ENCODE peak calls at places on chromosomes 6 and 20, in ten cellular contexts. W is adrenal gland, R is breast epithelium, J is heart left ventricle, U is GM12891, T is Peyer's patch, P is ovary, Z is HepG2, B is sigmoid colon, H is IMR-90. Q is an unnamed sample.

GRCh38 chr6:39430968-39431523 is 108.5 kb upstream of the KCNK16 start:
- DNase-seq in W (no peak), R (peak), J (peak), U (no peak), T (peak), P (peak), Z (no peak), B (peak), H (no peak), Q (peak)

GRCh38 chr6:85594197-85594930 is 706 bp upstream of the SNX14 start:
- DNase-seq in W (peak), R (no peak), J (no peak), U (no peak), T (no peak), P (no peak), Z (no peak), B (no peak), H (peak), Q (peak)

GRCh38 chr6:155333414-155333813 is 19.1 kb upstream of the TFB1M start:
- DNase-seq in W (no peak), R (no peak), J (no peak), U (no peak), T (no peak), P (no peak), Z (no peak), B (no peak), H (no peak), Q (no peak)

GRCh38 chr20:34689486-34689885 is 12.6 kb upstream of the PIGU start:
- DNase-seq in W (no peak), R (no peak), J (no peak), U (no peak), T (no peak), P (no peak), Z (no peak), B (no peak), H (no peak), Q (peak)

GRCh38 chr6:16437095-16437494 is 198.7 kb downstream of the GMPR start:
- DNase-seq in W (no peak), R (no peak), J (no peak), U (no peak), T (no peak), P (no peak), Z (no peak), B (no peak), H (no peak), Q (no peak)

GRCh38 chr6:125853740-125854139 is 63.0 kb downstream of the NCOA7 start:
- DNase-seq in W (no peak), R (no peak), J (no peak), U (no peak), T (no peak), P (no peak), Z (no peak), B (no peak), H (no peak), Q (no peak)

GRCh38 chr20:1808101-1808500 is 87.1 kb upstream of the SIRPA start:
- DNase-seq in W (no peak), R (no peak), J (no peak), U (no peak), T (no peak), P (no peak), Z (no peak), B (no peak), H (no peak), Q (no peak)

GRCh38 chr6:141152951-141153350 is 979.8 kb upstream of the GJE1 start:
- DNase-seq in W (no peak), R (no peak), J (no peak), U (no peak), T (no peak), P (no peak), Z (no peak), B (no peak), H (no peak), Q (no peak)

GRCh38 chr6:84522135-84522535 is 242.3 kb downstream of the TBX18 start:
- DNase-seq in W (peak), R (no peak), J (no peak), U (no peak), T (no peak), P (no peak), Z (no peak), B (no peak), H (peak), Q (peak)

GRCh38 chr6:36118550-36119107 is 11.7 kb upstream of the MAPK13 start:
- DNase-seq in W (peak), R (peak), J (no peak), U (no peak), T (peak), P (no peak), Z (peak), B (peak), H (no peak), Q (no peak)

GRCh38 chr6:11482616-11483015 is 54.9 kb upstream of the TMEM170B start:
- DNase-seq in W (no peak), R (no peak), J (no peak), U (no peak), T (no peak), P (no peak), Z (no peak), B (no peak), H (no peak), Q (no peak)

GRCh38 chr6:161135695-161136591 is 137.9 kb downstream of the AGPAT4 start:
- DNase-seq in W (no peak), R (no peak), J (no peak), U (no peak), T (no peak), P (no peak), Z (peak), B (no peak), H (no peak), Q (no peak)

GRCh38 chr20:22438346-22438745 is 146.0 kb downstream of the FOXA2 start:
- DNase-seq in W (no peak), R (no peak), J (no peak), U (no peak), T (no peak), P (no peak), Z (no peak), B (no peak), H (no peak), Q (no peak)

GRCh38 chr6:166333172-166333995 is 9.0 kb downstream of the SFT2D1 start:
- DNase-seq in W (no peak), R (no peak), J (no peak), U (peak), T (no peak), P (no peak), Z (no peak), B (no peak), H (no peak), Q (no peak)

GRCh38 chr6:128495536-128496333 is 24.7 kb downstream of the PTPRK start:
- DNase-seq in W (no peak), R (no peak), J (no peak), U (no peak), T (no peak), P (no peak), Z (peak), B (no peak), H (no peak), Q (no peak)

GRCh38 chr6:37906121-37906520 is 86.6 kb downstream of the ZFAND3 start:
- DNase-seq in W (no peak), R (no peak), J (no peak), U (no peak), T (no peak), P (no peak), Z (no peak), B (no peak), H (peak), Q (no peak)

GRCh38 chr6:142883011-142883410 is 62.0 kb downstream of the HIVEP2 start:
- DNase-seq in W (no peak), R (no peak), J (no peak), U (no peak), T (no peak), P (no peak), Z (no peak), B (no peak), H (peak), Q (no peak)

GRCh38 chr20:2314759-2315439 is 19.1 kb downstream of the TGM3 start:
- DNase-seq in W (peak), R (no peak), J (peak), U (no peak), T (peak), P (no peak), Z (no peak), B (peak), H (peak), Q (peak)

GRCh38 chr6:114375803-114376202 is 33.0 kb upstream of the HS3ST5 start:
- DNase-seq in W (no peak), R (no peak), J (no peak), U (no peak), T (no peak), P (no peak), Z (no peak), B (no peak), H (no peak), Q (no peak)

GRCh38 chr20:21583486-21584168 is 69.8 kb upstream of the NKX2-2 start:
- DNase-seq in W (no peak), R (no peak), J (no peak), U (no peak), T (no peak), P (no peak), Z (no peak), B (no peak), H (no peak), Q (no peak)

GRCh38 chr6:34146801-34147592 is 1.1 kb upstream of the GRM4 start:
- DNase-seq in W (no peak), R (no peak), J (peak), U (no peak), T (no peak), P (no peak), Z (no peak), B (peak), H (peak), Q (no peak)

GRCh38 chr6:36642913-36643817 is 35.3 kb upstream of the CDKN1A start:
- DNase-seq in W (peak), R (peak), J (peak), U (no peak), T (peak), P (peak), Z (peak), B (peak), H (peak), Q (peak)

GRCh38 chr20:44610313-44610965 is 28.1 kb downstream of the PKIG start:
- DNase-seq in W (no peak), R (no peak), J (no peak), U (no peak), T (no peak), P (no peak), Z (no peak), B (peak), H (no peak), Q (no peak)

GRCh38 chr20:44540834-44541233 is 19.0 kb upstream of the SERINC3 start:
- DNase-seq in W (no peak), R (no peak), J (no peak), U (no peak), T (no peak), P (no peak), Z (no peak), B (no peak), H (peak), Q (peak)

GRCh38 chr6:147194652-147195403 is 9.4 kb upstream of the STXBP5 start:
- DNase-seq in W (no peak), R (no peak), J (no peak), U (no peak), T (no peak), P (no peak), Z (no peak), B (no peak), H (peak), Q (no peak)

GRCh38 chr6:28747631-28748157 is 176.1 kb downstream of the TRIM27 start:
- DNase-seq in W (no peak), R (no peak), J (no peak), U (no peak), T (no peak), P (no peak), Z (peak), B (no peak), H (peak), Q (no peak)

GRCh38 chr6:19837511-19838441 is 606 bp downstream of the ID4 start:
- DNase-seq in W (no peak), R (peak), J (peak), U (no peak), T (no peak), P (peak), Z (peak), B (peak), H (peak), Q (no peak)

GRCh38 chr20:32108814-32109391 is 611 bp upstream of the TM9SF4 start:
- DNase-seq in W (no peak), R (no peak), J (no peak), U (no peak), T (no peak), P (no peak), Z (no peak), B (no peak), H (no peak), Q (no peak)

GRCh38 chr6:128117916-128118315 is 217.1 kb upstream of the THEMIS start:
- DNase-seq in W (no peak), R (no peak), J (no peak), U (no peak), T (no peak), P (no peak), Z (no peak), B (no peak), H (no peak), Q (no peak)

GRCh38 chr6:156955494-156956183 is 178.5 kb downstream of the ARID1B start:
- DNase-seq in W (peak), R (peak), J (peak), U (no peak), T (no peak), P (no peak), Z (no peak), B (peak), H (no peak), Q (no peak)

GRCh38 chr6:31825553-31825952 is 2.0 kb upstream of the HSPA1B start:
- DNase-seq in W (no peak), R (no peak), J (no peak), U (no peak), T (no peak), P (no peak), Z (no peak), B (no peak), H (no peak), Q (no peak)

GRCh38 chr20:20476504-20476903 is 108.6 kb downstream of the INSM1 start:
- DNase-seq in W (no peak), R (no peak), J (no peak), U (no peak), T (no peak), P (no peak), Z (no peak), B (no peak), H (no peak), Q (no peak)
- TF ChIP-seq POLR2A in W (no peak), R (no peak), J (no peak), U (no peak), T (no peak), P (no peak), Z (no peak), B (no peak), H (no peak), Q (no peak)

GRCh38 chr6:41920921-41921711 is at the start of the genes BYSL and MED20:
- DNase-seq in W (peak), R (peak), J (peak), U (peak), T (peak), P (peak), Z (peak), B (peak), H (peak), Q (peak)
- TF ChIP-seq POLR2A in W (peak), R (peak), J (no peak), U (peak), T (peak), P (peak), Z (peak), B (peak), H (peak), Q (peak)

GRCh38 chr20:45826381-45827019 is 612 bp downstream of the TNNC2 start:
- DNase-seq in W (peak), R (no peak), J (peak), U (no peak), T (no peak), P (peak), Z (no peak), B (no peak), H (peak), Q (no peak)
- TF ChIP-seq POLR2A in W (no peak), R (no peak), J (no peak), U (no peak), T (no peak), P (no peak), Z (no peak), B (no peak), H (no peak), Q (no peak)

GRCh38 chr6:25142506-25142905 is 136.7 kb upstream of the CARMIL1 start:
- DNase-seq in W (no peak), R (no peak), J (no peak), U (no peak), T (no peak), P (no peak), Z (no peak), B (no peak), H (no peak), Q (no peak)

GRCh38 chr6:25137497-25137896 is 141.7 kb upstream of the CARMIL1 start:
- DNase-seq in W (no peak), R (no peak), J (no peak), U (no peak), T (no peak), P (no peak), Z (no peak), B (no peak), H (no peak), Q (no peak)

GRCh38 chr6:25136879-25137278 is 142.3 kb upstream of the CARMIL1 start:
- DNase-seq in W (peak), R (no peak), J (peak), U (no peak), T (no peak), P (no peak), Z (no peak), B (no peak), H (no peak), Q (no peak)

GRCh38 chr6:25138697-25139051 is 140.5 kb upstream of the CARMIL1 start:
- DNase-seq in W (no peak), R (no peak), J (no peak), U (no peak), T (no peak), P (no peak), Z (no peak), B (no peak), H (peak), Q (no peak)

GRCh38 chr6:25138024-25138696 is 141.0 kb upstream of the CARMIL1 start:
- DNase-seq in W (peak), R (peak), J (peak), U (no peak), T (peak), P (peak), Z (no peak), B (peak), H (peak), Q (peak)
- TF ChIP-seq POLR2A in W (peak), R (peak), J (no peak), U (peak), T (peak), P (peak), Z (no peak), B (peak), H (no peak), Q (peak)

GRCh38 chr20:51803157-51803854 is 985 bp upstream of the SALL4 start:
- DNase-seq in W (no peak), R (no peak), J (no peak), U (no peak), T (no peak), P (no peak), Z (no peak), B (no peak), H (peak), Q (no peak)

GRCh38 chr20:51802170-51802745 is at the start of gene SALL4:
- DNase-seq in W (no peak), R (no peak), J (no peak), U (no peak), T (no peak), P (no peak), Z (no peak), B (no peak), H (no peak), Q (no peak)

GRCh38 chr20:51801220-51801991 is 915 bp downstream of the SALL4 start:
- DNase-seq in W (no peak), R (no peak), J (no peak), U (no peak), T (no peak), P (no peak), Z (no peak), B (no peak), H (no peak), Q (no peak)

GRCh38 chr20:51807864-51808263 is 5.5 kb upstream of the SALL4 start:
- DNase-seq in W (no peak), R (no peak), J (no peak), U (no peak), T (no peak), P (no peak), Z (no peak), B (no peak), H (peak), Q (no peak)

GRCh38 chr20:51804754-51805153 is 2.4 kb upstream of the SALL4 start:
- DNase-seq in W (no peak), R (no peak), J (no peak), U (no peak), T (no peak), P (no peak), Z (no peak), B (no peak), H (no peak), Q (no peak)
- TF ChIP-seq POLR2A in W (no peak), R (no peak), J (no peak), U (no peak), T (no peak), P (no peak), Z (no peak), B (no peak), H (no peak), Q (no peak)

GRCh38 chr20:59575653-59576052 is 28.7 kb upstream of the PHACTR3 start:
- DNase-seq in W (no peak), R (no peak), J (no peak), U (no peak), T (no peak), P (no peak), Z (no peak), B (no peak), H (no peak), Q (no peak)

GRCh38 chr20:59576216-59576953 is 28.0 kb upstream of the PHACTR3 start:
- DNase-seq in W (no peak), R (no peak), J (no peak), U (no peak), T (no peak), P (peak), Z (no peak), B (no peak), H (no peak), Q (no peak)

GRCh38 chr20:59572515-59572914 is 31.8 kb upstream of the PHACTR3 start:
- DNase-seq in W (no peak), R (no peak), J (no peak), U (no peak), T (no peak), P (no peak), Z (no peak), B (no peak), H (no peak), Q (no peak)

GRCh38 chr20:59573837-59574236 is 30.5 kb upstream of the PHACTR3 start:
- DNase-seq in W (no peak), R (no peak), J (no peak), U (no peak), T (no peak), P (no peak), Z (no peak), B (no peak), H (no peak), Q (no peak)

GRCh38 chr20:59574308-59574707 is 30.0 kb upstream of the PHACTR3 start:
- DNase-seq in W (no peak), R (no peak), J (no peak), U (no peak), T (no peak), P (no peak), Z (no peak), B (no peak), H (no peak), Q (no peak)
- TF ChIP-seq POLR2A in W (no peak), R (no peak), J (no peak), U (no peak), T (no peak), P (no peak), Z (no peak), B (no peak), H (no peak), Q (no peak)

DNA sequence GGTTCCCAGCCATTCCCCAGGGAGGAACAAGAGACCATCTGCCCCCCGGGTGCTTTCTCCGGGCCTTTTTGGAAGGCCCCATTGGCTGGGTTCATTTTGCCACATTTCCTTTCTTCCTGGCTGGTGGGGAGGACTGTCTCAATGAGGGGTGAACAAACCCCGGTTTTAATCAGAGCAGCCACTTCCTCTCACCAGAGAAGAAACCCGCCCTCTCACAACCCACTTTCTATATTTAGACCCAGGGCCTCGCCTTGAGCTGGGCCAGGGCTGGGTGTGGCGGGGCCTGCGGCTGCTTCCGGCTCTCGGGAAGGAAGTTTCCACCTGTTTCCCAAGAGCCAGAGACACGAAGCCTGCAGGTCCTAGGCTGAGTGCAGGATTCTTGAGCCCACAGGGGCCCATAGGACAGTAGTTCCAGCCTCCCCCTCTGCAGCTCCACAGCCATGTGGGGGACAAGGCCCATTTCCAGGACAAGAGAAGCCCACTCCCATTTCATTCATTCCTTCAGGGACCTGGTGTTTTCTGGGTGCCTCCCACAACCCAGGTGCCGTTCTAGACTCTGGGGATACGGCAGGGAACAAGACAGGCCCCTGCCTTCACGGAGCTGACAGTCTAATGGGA is 41.8 kb downstream of the RBM38 start:
- DNase-seq in W (peak), R (no peak), J (peak), U (peak), T (peak), P (peak), Z (no peak), B (peak), H (no peak), Q (peak)
- TF ChIP-seq POLR2A in W (no peak), R (no peak), J (no peak), U (no peak), T (no peak), P (no peak), Z (no peak), B (no peak), H (no peak), Q (no peak)